ENCODE peak calls at places on chromosomes 16 and 17, in six cellular contexts. G is upper lobe of right lung, F is hepatocyte, N is lung, Y is body of pancreas, P is adrenal gland. M is an unnamed sample.

GRCh38 chr16:58393138-58393504 is 850 bp downstream of the GINS3 start:
- DNase-seq in G (no peak), F (no peak), N (no peak), Y (no peak), P (no peak), M (no peak)

GRCh38 chr17:16444258-16444886 is 29.0 kb downstream of the TRPV2 start:
- DNase-seq in G (no peak), F (no peak), N (no peak), Y (peak; percentile 35), P (no peak), M (peak; percentile 37)

GRCh38 chr17:39001703-39002637 is 34.8 kb upstream of the FBXO47 start:
- DNase-seq in G (peak; percentile 89), F (no peak), N (peak; percentile 68), Y (peak; percentile 37), P (peak; percentile 74), M (no peak)

GRCh38 chr16:72744064-72744793 is 303.7 kb downstream of the ZFHX3 start:
- DNase-seq in G (no peak), F (no peak), N (no peak), Y (no peak), P (no peak), M (no peak)

GRCh38 chr16:88478889-88479794 is 26.1 kb downstream of the ZFPM1 start:
- DNase-seq in G (no peak), F (no peak), N (no peak), Y (peak; percentile 81), P (no peak), M (no peak)

GRCh38 chr16:10511829-10512228 is 68.6 kb downstream of the EMP2 start:
- DNase-seq in G (no peak), F (no peak), N (no peak), Y (no peak), P (no peak), M (no peak)

GRCh38 chr16:21167360-21167759 is 8.9 kb downstream of the LDAF1 start:
- DNase-seq in G (no peak), F (no peak), N (no peak), Y (no peak), P (no peak), M (no peak)

GRCh38 chr17:27241346-27241946 is 52.5 kb upstream of the WSB1 start:
- DNase-seq in G (no peak), F (peak; percentile 71), N (peak; percentile 67), Y (no peak), P (no peak), M (no peak)

GRCh38 chr16:4984174-4985000 is 26.3 kb downstream of the SEC14L5 start:
- DNase-seq in G (no peak), F (no peak), N (no peak), Y (no peak), P (no peak), M (no peak)

GRCh38 chr17:31489295-31490018 is 98.0 kb downstream of the RAB11FIP4 start:
- DNase-seq in G (peak; percentile 80), F (peak; percentile 89), N (peak; percentile 66), Y (peak; percentile 91), P (no peak), M (no peak)

GRCh38 chr16:21083729-21084268 is 66.8 kb downstream of the DNAH3 start:
- DNase-seq in G (peak; percentile 76), F (peak; percentile 72), N (peak; percentile 56), Y (peak; percentile 69), P (peak; percentile 82), M (peak; percentile 70)

GRCh38 chr17:74453665-74454196 is 12.7 kb upstream of the CD300A start:
- DNase-seq in G (no peak), F (no peak), N (peak; percentile 87), Y (no peak), P (no peak), M (no peak)

GRCh38 chr16:46555981-46556380 is 65.2 kb downstream of the SHCBP1 start:
- DNase-seq in G (no peak), F (no peak), N (no peak), Y (no peak), P (no peak), M (no peak)

GRCh38 chr16:85716680-85717038 is 27.9 kb upstream of the GINS2 start:
- DNase-seq in G (no peak), F (no peak), N (no peak), Y (no peak), P (no peak), M (peak; percentile 44)

GRCh38 chr16:66690106-66690847 is 6.3 kb downstream of the CMTM4 start:
- DNase-seq in G (no peak), F (no peak), N (no peak), Y (no peak), P (no peak), M (no peak)

GRCh38 chr16:66689282-66689681 is 7.3 kb downstream of the CMTM4 start:
- DNase-seq in G (no peak), F (no peak), N (no peak), Y (no peak), P (no peak), M (no peak)

GRCh38 chr16:66693088-66693487 is 3.5 kb downstream of the CMTM4 start:
- DNase-seq in G (peak; percentile 26), F (no peak), N (no peak), Y (no peak), P (no peak), M (no peak)

GRCh38 chr16:66691234-66691633 is 5.3 kb downstream of the CMTM4 start:
- DNase-seq in G (no peak), F (no peak), N (no peak), Y (no peak), P (no peak), M (no peak)

DNA sequence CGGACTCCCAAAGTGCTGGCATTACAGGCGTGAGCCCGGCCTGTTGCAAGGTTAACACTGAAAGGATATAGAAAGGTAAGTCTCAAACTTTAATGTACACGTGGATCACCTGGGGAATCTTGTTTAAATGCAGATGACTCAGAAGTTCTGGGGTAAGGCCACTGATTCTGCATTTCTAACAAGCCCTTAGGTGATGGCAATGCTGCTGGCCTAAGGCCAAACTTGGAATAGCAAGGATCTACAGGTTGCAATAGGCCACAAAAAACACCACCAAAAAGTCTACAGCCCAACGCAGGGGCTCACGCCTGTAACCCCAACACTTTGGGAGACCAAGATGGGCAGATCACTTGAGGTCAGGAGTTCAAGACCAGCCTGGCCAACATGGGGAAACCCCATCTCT is 4.2 kb downstream of the CMTM4 start:
- DNase-seq in G (peak; percentile 17), F (no peak), N (no peak), Y (no peak), P (no peak), M (no peak)
- TF ChIP-seq CTCF in G (no peak), F (no peak), N (no peak), Y (no peak), P (no peak), M (no peak)

GRCh38 chr16:15592324-15592723 is 50.6 kb downstream of the MARF1 start:
- DNase-seq in G (no peak), F (no peak), N (no peak), Y (no peak), P (no peak), M (no peak)
- H3K4me1 ChIP-seq in G (peaks cover 31% of the 10 kb centered on the region), F (peaks cover 5% of the 10 kb centered on the region), N (peaks cover 12% of the 10 kb centered on the region), Y (peaks cover 14% of the 10 kb centered on the region), P (peaks cover 13% of the 10 kb centered on the region), M (no peaks in the 10 kb centered on the region)

GRCh38 chr17:81396722-81397313 is 1.6 kb downstream of the BAHCC1 start:
- DNase-seq in G (peak; percentile 79), F (no peak), N (no peak), Y (no peak), P (no peak), M (peak; percentile 67)

GRCh38 chr17:81397314-81398169 is 2.3 kb downstream of the BAHCC1 start:
- DNase-seq in G (no peak), F (peak; percentile 84), N (no peak), Y (no peak), P (no peak), M (peak; percentile 78)

GRCh38 chr17:81394831-81395599 is at the start of gene BAHCC1:
- DNase-seq in G (peak; percentile 100), F (peak; percentile 100), N (peak; percentile 100), Y (peak; percentile 100), P (peak; percentile 100), M (peak; percentile 100)

GRCh38 chr17:81395600-81396277 is 482 bp downstream of the BAHCC1 start:
- DNase-seq in G (no peak), F (no peak), N (no peak), Y (no peak), P (no peak), M (no peak)

DNA sequence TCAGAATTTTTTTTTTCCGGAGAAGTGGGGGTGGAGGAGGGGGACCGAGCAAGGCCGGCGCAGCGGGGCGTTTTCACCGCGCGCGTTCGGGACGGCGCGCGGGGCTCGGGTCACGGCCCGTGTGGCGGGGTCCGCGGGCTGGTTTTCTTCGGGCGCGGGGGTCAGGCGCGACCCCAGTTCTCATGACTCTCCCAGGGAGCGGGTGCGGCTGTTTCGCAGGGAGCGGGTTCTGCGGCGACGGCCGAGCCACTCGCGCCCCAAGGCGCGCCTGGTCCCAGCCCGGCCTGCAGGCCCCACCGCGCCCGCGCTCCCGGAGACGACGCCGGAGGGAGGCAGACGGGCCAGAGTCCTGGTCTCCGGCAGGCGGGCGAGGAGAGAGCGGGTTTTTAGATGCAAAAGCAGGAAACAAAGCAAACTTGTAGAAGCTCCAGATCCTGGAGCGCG is 1.0 kb downstream of the BAHCC1 start:
- DNase-seq in G (no peak), F (no peak), N (no peak), Y (no peak), P (no peak), M (peak; percentile 60)
- H3K27me3 ChIP-seq in G (no peaks in the 10 kb centered on the region), F (no peaks in the 10 kb centered on the region), N (no peaks in the 10 kb centered on the region), Y (no peaks in the 10 kb centered on the region), P (no peaks in the 10 kb centered on the region), M (peaks cover 26% of the 10 kb centered on the region)

GRCh38 chr16:1151424-1152122 is 1.3 kb upstream of the CACNA1H start:
- DNase-seq in G (no peak), F (no peak), N (no peak), Y (no peak), P (no peak), M (no peak)

GRCh38 chr16:1154291-1154886 is 1.5 kb downstream of the CACNA1H start:
- DNase-seq in G (no peak), F (peak; percentile 42), N (no peak), Y (no peak), P (peak; percentile 64), M (no peak)

GRCh38 chr16:1152123-1152638 is 725 bp upstream of the CACNA1H start:
- DNase-seq in G (no peak), F (peak; percentile 45), N (no peak), Y (no peak), P (no peak), M (peak; percentile 51)

GRCh38 chr16:1153480-1154160 is 714 bp downstream of the CACNA1H start:
- DNase-seq in G (no peak), F (peak; percentile 44), N (no peak), Y (no peak), P (no peak), M (peak; percentile 40)

DNA sequence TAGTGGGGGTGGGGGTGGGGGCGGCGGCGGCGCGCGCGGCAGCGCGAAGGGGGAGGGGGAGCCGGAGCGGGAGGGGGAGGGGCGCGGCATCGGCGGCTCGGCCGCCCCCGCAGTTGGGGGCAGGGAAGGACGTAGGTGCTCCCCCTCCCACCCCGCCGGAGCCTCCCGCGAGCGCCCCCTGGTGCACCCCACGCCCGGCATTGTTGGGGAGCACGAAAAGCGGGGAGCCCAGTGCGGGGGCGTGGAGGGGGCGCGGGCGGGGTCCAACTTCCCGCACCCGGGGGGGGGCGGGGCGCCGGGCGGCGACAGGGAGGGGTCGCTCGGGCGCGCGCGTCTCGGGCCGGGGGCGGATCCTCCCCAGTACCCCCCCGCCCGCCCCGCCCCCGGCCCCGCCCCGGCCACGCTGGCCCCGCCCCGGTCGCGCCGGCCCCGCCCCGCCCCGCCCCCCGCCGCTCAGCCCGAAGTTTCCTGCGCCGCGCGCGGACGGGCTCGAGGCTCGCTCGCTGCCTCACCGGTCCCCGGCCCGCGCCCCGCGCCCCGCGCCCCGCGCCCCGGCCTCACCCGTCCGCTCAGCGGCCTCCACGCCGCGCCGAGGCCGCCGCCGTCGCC is at the start of gene CACNA1H:
- DNase-seq in G (no peak), F (peak; percentile 77), N (no peak), Y (no peak), P (no peak), M (peak; percentile 63)
- TF ChIP-seq CTCF in G (peak; percentile 22), F (peak; percentile 60), N (no peak), Y (no peak), P (peak; percentile 38), M (peak; percentile 4)

GRCh38 chr17:50097907-50098306 is 2.8 kb downstream of the PDK2 start:
- DNase-seq in G (no peak), F (no peak), N (no peak), Y (no peak), P (no peak), M (no peak)
- H3K4me1 ChIP-seq in G (peaks cover 26% of the 10 kb centered on the region), F (peaks cover 35% of the 10 kb centered on the region), N (peaks cover 13% of the 10 kb centered on the region), Y (peaks cover 82% of the 10 kb centered on the region), P (peaks cover 40% of the 10 kb centered on the region), M (peaks cover 6% of the 10 kb centered on the region)

M was measured in BE2C.